ENCODE peak calls at places on chromosomes 13 and 19, in seven cellular contexts. N is activated effector memory CD4-positive, alpha-beta T cell treated with Interleukin-2 at 50 U/mL for 16 hours; L is stimulated activated CD8-positive, alpha-beta memory T cell treated with anti-CD3 and anti-CD28 coated beads, Interleukin-2, amount 100 ng/mL, for 1 hour; M is AG08395; W is cardiac fibroblast; V is KG1; P is foreskin fibroblast. Z is an unnamed sample.

GRCh38 chr19:18743281-18743825 is 47.8 kb downstream of the COMP start:
- DNase-seq in W (peak), P (peak), V (no peak), M (no peak), N (no peak), L (no peak), Z (peak)

GRCh38 chr19:40266912-40267600 is 18.1 kb downstream of the AKT2 start:
- DNase-seq in P (no peak), V (no peak), W (no peak), N (no peak), L (no peak), M (no peak), Z (no peak)

GRCh38 chr19:36031308-36031707 is 1.4 kb downstream of the CLIP3 start:
- DNase-seq in M (no peak), W (no peak), N (no peak), L (no peak), V (no peak), P (no peak), Z (no peak)

GRCh38 chr13:43245374-43245964 is 222.1 kb downstream of the DNAJC15 start:
- DNase-seq in L (no peak), W (peak), V (no peak), M (peak), P (peak), N (no peak), Z (no peak)

GRCh38 chr19:54431255-54431838 is 16.1 kb downstream of the TTYH1 start:
- DNase-seq in P (no peak), V (no peak), W (peak), N (no peak), M (no peak), L (no peak), Z (no peak)

GRCh38 chr13:92804346-92804745 is 422.3 kb upstream of the GPC6 start:
- DNase-seq in L (no peak), M (peak), P (peak), W (peak), N (no peak), V (no peak), Z (no peak)

GRCh38 chr13:102620512-102620911 is 23.7 kb downstream of the TPP2 start:
- DNase-seq in P (no peak), L (no peak), N (no peak), W (no peak), M (no peak), V (no peak), Z (no peak)

GRCh38 chr19:49761625-49762311 is 1.3 kb downstream of the TSKS start:
- DNase-seq in M (peak), V (no peak), L (no peak), W (peak), N (no peak), P (peak), Z (peak)

GRCh38 chr19:1755467-1756155 is 2.3 kb downstream of the ONECUT3 start:
- DNase-seq in N (no peak), M (no peak), W (no peak), L (no peak), P (no peak), V (no peak), Z (no peak)

GRCh38 chr13:65154661-65155447 is 2075.3 kb downstream of the PCDH9 start:
- DNase-seq in M (no peak), N (no peak), L (no peak), W (no peak), P (no peak), V (no peak), Z (no peak)

GRCh38 chr19:46764817-46765291 is 18.6 kb upstream of the STRN4 start:
- DNase-seq in V (no peak), P (no peak), M (no peak), N (no peak), L (no peak), W (no peak), Z (no peak)

GRCh38 chr13:99990045-99990977 is 8.7 kb downstream of the ZIC2 start:
- DNase-seq in W (no peak), P (no peak), L (no peak), M (no peak), V (no peak), N (no peak), Z (no peak)

GRCh38 chr19:41748012-41748411 is 7.3 kb upstream of the CEACAM6 start:
- DNase-seq in N (no peak), L (no peak), V (no peak), M (no peak), P (no peak), W (no peak), Z (no peak)

GRCh38 chr13:98853791-98854191 is 101.3 kb upstream of the SLC15A1 start:
- DNase-seq in V (no peak), P (peak), N (no peak), L (no peak), W (peak), M (peak), Z (no peak)

GRCh38 chr13:99399623-99399974 is 92.4 kb upstream of the GPR183 start:
- DNase-seq in L (no peak), P (no peak), V (no peak), M (no peak), N (no peak), W (no peak), Z (no peak)

GRCh38 chr19:48390188-48391099 is 907 bp downstream of the KDELR1 start:
- DNase-seq in P (peak), V (peak), W (peak), N (peak), M (peak), L (peak), Z (peak)